ENCODE peak calls at places on chromosomes 4 and X, in six cellular contexts. One of them, this sample, is unnamed.

GRCh38 chr4:6992728-6993655 is 50.2 kb upstream of the TADA2B start:
- DNase-seq in GM12878: no peak
- DNase-seq in K562: no peak
- DNase-seq in stomach: peak; percentile 48
- DNase-seq in HepG2: no peak
- DNase-seq in transverse colon: no peak
- DNase-seq in this sample: no peak

GRCh38 chr4:3254302-3255131 is 5.6 kb downstream of the MSANTD1 start:
- DNase-seq in HepG2: no peak
- DNase-seq in K562: no peak
- DNase-seq in GM12878: no peak
- DNase-seq in transverse colon: peak; percentile 5
- DNase-seq in stomach: no peak
- DNase-seq in this sample: peak; percentile 10

GRCh38 chrX:123184858-123185251 is 777 bp downstream of the GRIA3 start:
- DNase-seq in GM12878: no peak
- DNase-seq in HepG2: no peak
- DNase-seq in K562: no peak
- DNase-seq in stomach: no peak
- DNase-seq in transverse colon: no peak
- DNase-seq in this sample: no peak

GRCh38 chrX:21929209-21929608 is 11.3 kb upstream of the SMS start:
- DNase-seq in stomach: no peak
- DNase-seq in transverse colon: no peak
- DNase-seq in K562: no peak
- DNase-seq in HepG2: no peak
- DNase-seq in GM12878: no peak
- DNase-seq in this sample: no peak

GRCh38 chrX:147917700-147918694 is 6.3 kb downstream of the FMR1 start:
- DNase-seq in HepG2: no peak
- DNase-seq in K562: peak; percentile 5
- DNase-seq in transverse colon: no peak
- DNase-seq in GM12878: peak; percentile 26
- DNase-seq in stomach: no peak
- DNase-seq in this sample: no peak

GRCh38 chr4:73576366-73576765 is 43.9 kb downstream of the RASSF6 start:
- DNase-seq in K562: no peak
- DNase-seq in stomach: no peak
- DNase-seq in GM12878: no peak
- DNase-seq in HepG2: no peak
- DNase-seq in transverse colon: no peak
- DNase-seq in this sample: no peak

GRCh38 chr4:62162606-62163005 is 962.5 kb downstream of the ADGRL3 start:
- DNase-seq in K562: no peak
- DNase-seq in stomach: no peak
- DNase-seq in transverse colon: no peak
- DNase-seq in GM12878: no peak
- DNase-seq in HepG2: no peak
- DNase-seq in this sample: no peak

GRCh38 chr4:81997313-81997712 is 376.5 kb downstream of the HNRNPD start:
- DNase-seq in stomach: no peak
- DNase-seq in K562: no peak
- DNase-seq in HepG2: no peak
- DNase-seq in transverse colon: no peak
- DNase-seq in GM12878: no peak
- DNase-seq in this sample: no peak

GRCh38 chr4:139833131-139833930 is 167.7 kb downstream of the MGST2 start:
- DNase-seq in stomach: no peak
- DNase-seq in K562: no peak
- DNase-seq in HepG2: no peak
- DNase-seq in GM12878: no peak
- DNase-seq in transverse colon: no peak
- DNase-seq in this sample: no peak

GRCh38 chr4:180960758-180961401 is 1282.3 kb upstream of the TENM3 start:
- DNase-seq in stomach: no peak
- DNase-seq in GM12878: no peak
- DNase-seq in K562: no peak
- DNase-seq in transverse colon: no peak
- DNase-seq in HepG2: no peak
- DNase-seq in this sample: no peak

GRCh38 chrX:110992611-110993010 is 103.4 kb upstream of the PAK3 start:
- DNase-seq in K562: peak; percentile 29
- DNase-seq in stomach: peak; percentile 31
- DNase-seq in GM12878: no peak
- DNase-seq in transverse colon: no peak
- DNase-seq in HepG2: peak; percentile 5
- DNase-seq in this sample: peak; percentile 24

GRCh38 chrX:8284131-8284530 is 113.1 kb upstream of the VCX2 start:
- DNase-seq in GM12878: no peak
- DNase-seq in K562: no peak
- DNase-seq in transverse colon: no peak
- DNase-seq in stomach: no peak
- DNase-seq in HepG2: no peak
- DNase-seq in this sample: no peak

GRCh38 chr4:184384056-184384809 is 90.1 kb downstream of the IRF2 start:
- DNase-seq in GM12878: peak; percentile 92
- DNase-seq in transverse colon: peak; percentile 59
- DNase-seq in stomach: peak; percentile 78
- DNase-seq in K562: no peak
- DNase-seq in HepG2: peak; percentile 86
- DNase-seq in this sample: peak; percentile 45

GRCh38 chrX:17859609-17860178 is 1.4 kb downstream of the RAI2 start:
- DNase-seq in K562: no peak
- DNase-seq in stomach: peak; percentile 38
- DNase-seq in HepG2: no peak
- DNase-seq in transverse colon: peak; percentile 15
- DNase-seq in GM12878: no peak
- DNase-seq in this sample: peak; percentile 49

GRCh38 chr4:3413675-3414420 is 27.9 kb upstream of the HGFAC start:
- DNase-seq in stomach: no peak
- DNase-seq in transverse colon: no peak
- DNase-seq in GM12878: no peak
- DNase-seq in HepG2: no peak
- DNase-seq in K562: no peak
- DNase-seq in this sample: peak; percentile 75

GRCh38 chrX:138914751-138915150 is 203.2 kb upstream of the FGF13 start:
- DNase-seq in GM12878: no peak
- DNase-seq in K562: no peak
- DNase-seq in stomach: no peak
- DNase-seq in transverse colon: no peak
- DNase-seq in HepG2: no peak
- DNase-seq in this sample: no peak

GRCh38 chrX:78333521-78333920 is 6.1 kb upstream of the CYSLTR1 start:
- DNase-seq in K562: no peak
- DNase-seq in GM12878: no peak
- DNase-seq in transverse colon: no peak
- DNase-seq in stomach: no peak
- DNase-seq in HepG2: no peak
- DNase-seq in this sample: no peak

GRCh38 chrX:30888526-30889146 is 418 bp downstream of the TAB3 start:
- DNase-seq in GM12878: no peak
- DNase-seq in HepG2: no peak
- DNase-seq in transverse colon: peak; percentile 14
- DNase-seq in stomach: no peak
- DNase-seq in K562: peak; percentile 40
- DNase-seq in this sample: no peak

GRCh38 chr4:40227284-40227683 is 30.5 kb downstream of the RHOH start:
- DNase-seq in transverse colon: no peak
- DNase-seq in stomach: no peak
- DNase-seq in HepG2: no peak
- DNase-seq in GM12878: peak; percentile 77
- DNase-seq in K562: no peak
- DNase-seq in this sample: no peak

GRCh38 chr4:81504685-81505598 is 33.2 kb upstream of the RASGEF1B start:
- DNase-seq in HepG2: no peak
- DNase-seq in GM12878: no peak
- DNase-seq in K562: no peak
- DNase-seq in transverse colon: peak; percentile 73
- DNase-seq in stomach: peak; percentile 52
- DNase-seq in this sample: no peak

DNA sequence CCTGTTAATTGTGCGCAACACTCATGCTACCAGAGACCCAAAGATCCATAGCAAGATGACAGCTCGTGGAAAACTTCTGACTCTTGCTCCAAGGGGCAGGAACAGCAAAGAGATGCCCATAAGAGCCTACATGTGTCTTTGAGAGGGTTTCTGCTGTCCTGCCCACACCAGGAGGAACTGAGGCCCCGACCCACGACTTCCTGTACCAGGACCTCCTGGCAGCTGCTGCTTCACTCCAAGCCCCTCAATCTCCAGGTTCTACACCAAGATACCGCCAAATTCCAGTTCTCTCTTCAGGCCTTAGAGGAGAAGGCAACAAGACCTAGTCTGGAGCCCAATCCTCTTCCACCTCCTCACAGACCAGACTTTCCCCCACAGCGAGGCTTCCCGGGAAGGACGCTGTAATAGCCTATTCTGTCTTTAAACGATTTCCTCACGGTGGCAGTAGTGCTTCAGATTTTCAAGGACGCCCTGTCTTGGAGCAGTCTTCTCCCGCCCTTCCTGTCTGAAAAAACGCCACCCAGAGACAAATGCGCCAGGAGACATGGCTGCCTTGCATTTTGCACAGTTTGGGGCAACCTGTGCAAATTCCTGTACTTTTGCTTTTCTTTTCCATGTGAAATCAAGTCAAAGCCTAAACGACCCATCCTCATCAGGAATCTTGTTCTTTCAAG is 230.2 kb upstream of the STK26 start:
- DNase-seq in HepG2: no peak
- DNase-seq in stomach: peak; percentile 89
- DNase-seq in transverse colon: peak; percentile 92
- DNase-seq in K562: no peak
- DNase-seq in GM12878: peak; percentile 90
- DNase-seq in this sample: no peak
- TF ChIP-seq EP300 in HepG2: no peak
- TF ChIP-seq EP300 in stomach: no peak
- TF ChIP-seq EP300 in transverse colon: no peak
- TF ChIP-seq EP300 in K562: no peak
- TF ChIP-seq EP300 in GM12878: no peak
- TF ChIP-seq EP300 in this sample: no peak

DNA sequence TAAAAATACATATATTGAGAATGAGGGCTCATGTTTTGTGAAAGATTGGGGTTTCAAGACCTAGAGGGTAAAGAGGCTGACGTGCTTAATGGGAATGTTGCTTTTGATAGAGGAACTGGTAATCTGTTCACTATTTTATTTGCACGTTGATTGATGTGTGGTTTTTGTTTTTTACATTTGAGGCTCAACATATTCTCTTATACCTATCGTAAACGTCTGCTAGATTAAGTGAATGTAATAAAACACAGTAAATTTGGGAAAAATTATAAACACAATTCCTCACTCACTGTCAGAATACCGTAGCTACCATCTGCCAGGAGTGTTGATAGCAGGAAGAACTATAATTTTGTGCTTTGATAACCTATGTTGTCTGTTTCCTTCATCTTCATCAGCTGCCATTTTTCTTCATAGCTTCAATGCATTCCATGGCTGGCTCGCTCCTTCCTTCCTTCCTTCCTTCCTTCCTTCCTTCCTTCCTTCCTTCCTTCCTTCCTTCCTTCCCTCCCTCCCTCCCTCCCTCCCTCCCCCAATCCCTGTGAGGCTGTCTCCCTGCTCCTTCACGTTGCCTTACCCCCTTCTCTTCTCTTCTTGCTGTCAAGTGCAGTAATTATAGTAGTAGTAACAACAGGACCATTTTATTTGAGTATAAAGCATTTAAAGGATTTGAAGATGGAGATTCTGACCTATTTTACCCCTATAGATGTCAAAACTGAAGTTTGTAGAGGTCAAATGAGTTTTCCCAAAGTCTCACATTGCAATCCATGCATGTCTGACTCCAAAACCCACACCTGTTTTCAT is 20.3 kb downstream of the KIT start:
- DNase-seq in GM12878: no peak
- DNase-seq in transverse colon: no peak
- DNase-seq in HepG2: no peak
- DNase-seq in stomach: no peak
- DNase-seq in K562: no peak
- DNase-seq in this sample: no peak
- TF ChIP-seq POLR2AphosphoS5 in GM12878: no peak
- TF ChIP-seq POLR2AphosphoS5 in transverse colon: no peak
- TF ChIP-seq POLR2AphosphoS5 in HepG2: no peak
- TF ChIP-seq POLR2AphosphoS5 in stomach: no peak
- TF ChIP-seq POLR2AphosphoS5 in K562: no peak
- TF ChIP-seq POLR2AphosphoS5 in this sample: no peak

DNA sequence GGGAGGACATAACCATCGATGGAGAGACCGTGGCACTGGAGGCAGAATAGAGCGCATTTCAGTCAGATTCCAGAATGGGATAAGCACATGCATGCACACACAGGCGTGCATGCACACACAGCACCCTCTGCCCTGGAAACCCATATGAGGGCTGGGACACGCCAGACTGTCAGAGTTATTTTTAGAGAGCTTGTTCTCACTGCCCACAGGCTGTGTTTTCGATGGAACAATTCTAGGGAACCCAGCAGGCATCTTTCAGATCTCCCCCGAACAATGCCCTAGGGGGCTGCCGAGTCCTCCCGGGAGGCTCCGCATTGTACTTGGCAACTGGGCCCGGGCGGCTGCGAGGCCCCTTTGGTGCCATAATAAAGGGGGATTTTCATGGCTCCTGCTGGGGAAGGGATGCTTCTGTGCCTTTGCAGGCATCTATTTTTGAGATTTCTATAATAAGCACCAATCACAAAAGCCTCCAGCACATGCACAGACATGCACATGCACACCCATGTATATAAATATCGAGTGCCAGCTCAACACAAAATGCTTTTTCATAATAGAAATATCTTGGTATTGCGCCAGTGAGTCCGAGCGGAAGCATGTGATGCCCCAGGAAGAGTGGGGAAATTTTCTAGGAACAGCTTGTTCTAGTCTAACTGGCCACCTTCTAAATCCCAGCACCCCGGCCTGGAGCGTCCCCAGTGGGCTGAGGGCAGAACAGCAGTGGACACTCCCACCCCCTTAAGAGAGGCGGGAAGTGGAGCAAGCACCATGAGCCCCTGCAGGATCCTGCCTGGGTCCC is 88.6 kb downstream of the PHKA2 start:
- DNase-seq in GM12878: no peak
- DNase-seq in transverse colon: no peak
- DNase-seq in K562: no peak
- DNase-seq in HepG2: no peak
- DNase-seq in stomach: no peak
- DNase-seq in this sample: no peak
- TF ChIP-seq EP300 in GM12878: no peak
- TF ChIP-seq EP300 in transverse colon: no peak
- TF ChIP-seq EP300 in K562: no peak
- TF ChIP-seq EP300 in HepG2: no peak
- TF ChIP-seq EP300 in stomach: no peak
- TF ChIP-seq EP300 in this sample: no peak

DNA sequence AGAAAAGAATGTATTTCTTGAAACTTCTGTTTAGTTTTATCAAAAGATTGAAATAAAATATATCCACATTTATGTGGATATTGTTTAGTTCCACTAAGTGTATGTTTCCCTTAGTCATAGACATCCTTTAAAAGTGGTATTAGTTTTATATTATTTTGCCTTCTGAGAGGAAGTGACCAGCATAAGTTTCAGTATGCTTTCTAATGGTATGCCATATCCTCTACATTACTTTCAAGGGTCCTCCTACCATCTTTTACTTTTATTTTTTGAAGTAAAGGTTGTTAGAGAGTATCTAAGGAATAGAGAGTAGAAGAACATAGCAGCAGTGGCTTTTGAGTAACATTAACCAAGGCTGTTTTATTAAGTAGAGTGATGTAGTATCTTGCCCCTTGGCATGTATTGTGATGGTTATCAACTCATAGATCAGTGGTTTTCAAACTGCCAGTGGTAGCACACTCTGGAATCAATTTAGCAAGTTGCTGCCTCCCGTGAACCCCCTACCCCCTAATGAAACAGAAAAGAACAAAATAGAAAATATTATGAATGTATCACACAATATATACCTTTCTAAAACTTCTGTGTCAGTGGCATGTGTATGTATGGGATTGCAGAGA is 44.8 kb downstream of the RBPJ start:
- DNase-seq in stomach: no peak
- DNase-seq in transverse colon: no peak
- DNase-seq in HepG2: no peak
- DNase-seq in GM12878: no peak
- DNase-seq in K562: no peak
- DNase-seq in this sample: no peak
- TF ChIP-seq POLR2AphosphoS5 in stomach: no peak
- TF ChIP-seq POLR2AphosphoS5 in transverse colon: no peak
- TF ChIP-seq POLR2AphosphoS5 in HepG2: no peak
- TF ChIP-seq POLR2AphosphoS5 in GM12878: no peak
- TF ChIP-seq POLR2AphosphoS5 in K562: no peak
- TF ChIP-seq POLR2AphosphoS5 in this sample: no peak